ENCODE peak calls at places on chromosomes 4 and X, in five cellular contexts. M is Calu3; N is stimulated activated CD8-positive, alpha-beta memory T cell treated with anti-CD3 and anti-CD28 coated beads, Interleukin-15, amount 100 ng/mL, for 1 hour; I is CD4-positive, alpha-beta memory T cell; F is H9. G is an unnamed sample.

GRCh38 chr4:63085091-63085490 is 1324.2 kb downstream of the TECRL start:
- DNase-seq in M (no peak), N (no peak), I (no peak), F (no peak), G (no peak)

GRCh38 chr4:148081267-148081666 is 349.4 kb downstream of the ARHGAP10 start:
- DNase-seq in I (no peak), F (no peak), M (no peak), N (no peak), G (no peak)

GRCh38 chrX:434946-435345 is 48.2 kb upstream of the PPP2R3B start:
- DNase-seq in N (no peak), F (no peak), I (no peak), M (no peak), G (no peak)

GRCh38 chr4:80133240-80133783 is 60.3 kb upstream of the ANTXR2 start:
- DNase-seq in F (no peak), I (no peak), N (no peak), M (no peak), G (no peak)

GRCh38 chr4:849478-850175 is 23.7 kb upstream of the CPLX1 start:
- DNase-seq in F (no peak), I (no peak), N (no peak), M (no peak), G (no peak)

GRCh38 chr4:168840988-168841681 is 168.9 kb downstream of the CBR4 start:
- DNase-seq in M (no peak), F (peak), N (no peak), I (no peak), G (peak)

GRCh38 chr4:52890401-52890791 is 28.3 kb downstream of the RASL11B start:
- DNase-seq in N (no peak), M (no peak), I (no peak), F (no peak), G (no peak)

GRCh38 chrX:57104921-57105398 is 16.4 kb downstream of the SPIN2B start:
- DNase-seq in I (no peak), M (no peak), F (no peak), N (no peak), G (no peak)

GRCh38 chr4:33200377-33200776 is 2480.2 kb downstream of the PCDH7 start:
- DNase-seq in I (no peak), F (no peak), N (no peak), M (no peak), G (no peak)

GRCh38 chrX:105609530-105609929 is 212.8 kb upstream of the NRK start:
- DNase-seq in N (no peak), M (no peak), F (no peak), I (no peak), G (no peak)

GRCh38 chrX:115017455-115017854 is at the start of gene IL13RA2:
- DNase-seq in M (no peak), F (no peak), I (no peak), N (no peak), G (no peak)

GRCh38 chr4:189765271-189765670 is 175.4 kb upstream of the FRG1 start:
- DNase-seq in I (no peak), N (no peak), F (no peak), M (no peak), G (no peak)

GRCh38 chr4:89981789-89982334 is 87.2 kb downstream of the MMRN1 start:
- DNase-seq in F (no peak), M (no peak), N (no peak), I (no peak), G (no peak)

GRCh38 chr4:11487139-11487538 is 58.4 kb upstream of the HS3ST1 start:
- DNase-seq in N (no peak), I (peak), F (no peak), M (no peak), G (no peak)

GRCh38 chr4:3276961-3277360 is 15.9 kb upstream of the RGS12 start:
- DNase-seq in I (no peak), M (no peak), N (no peak), F (peak), G (no peak)

GRCh38 chrX:10618911-10619310 is 1.5 kb downstream of the MID1 start:
- DNase-seq in F (no peak), M (peak), N (no peak), I (no peak), G (no peak)

GRCh38 chrX:109040057-109040456 is 303.7 kb upstream of the IRS4 start:
- DNase-seq in M (no peak), I (no peak), N (no peak), F (peak), G (no peak)

GRCh38 chrX:10566726-10567097 is 53.7 kb downstream of the MID1 start:
- DNase-seq in M (peak), I (no peak), F (no peak), N (no peak), G (no peak)

GRCh38 chrX:42229533-42229932 is 306.2 kb upstream of the CASK start:
- DNase-seq in F (no peak), N (no peak), M (no peak), I (no peak), G (no peak)

GRCh38 chr4:180100433-180101344 is 2142.5 kb upstream of the TENM3 start:
- DNase-seq in N (no peak), M (no peak), F (peak), I (no peak), G (no peak)

GRCh38 chr4:112967109-112967508 is 82.3 kb upstream of the ANK2 start:
- DNase-seq in M (no peak), N (no peak), F (no peak), I (no peak), G (no peak)

GRCh38 chr4:74056858-74057562 is 18.5 kb upstream of the CXCL3 start:
- DNase-seq in F (no peak), N (no peak), I (no peak), M (no peak), G (no peak)

GRCh38 chr4:183797445-183798248 is 107.5 kb upstream of the STOX2 start:
- DNase-seq in F (peak), N (no peak), M (peak), I (no peak), G (no peak)

GRCh38 chrX:134798472-134798871 is 140.2 kb upstream of the PLAC1 start:
- DNase-seq in M (no peak), I (no peak), N (no peak), F (no peak), G (no peak)

G was measured in amygdala.